ENCODE peak calls at places on chromosomes 7 and 10, in six cellular contexts. N, F, O, Q, I and X are unnamed samples.

GRCh38 chr10:120702032-120702431 is 149.1 kb upstream of the WDR11 start:
- DNase-seq in N (no peak), F (no peak), O (no peak), Q (no peak), I (no peak), X (no peak)

GRCh38 chr7:30171753-30172447 is 37.1 kb downstream of the MTURN start:
- DNase-seq in N (peak; percentile 23), F (no peak), O (no peak), Q (no peak), I (no peak), X (no peak)

GRCh38 chr7:79523426-79523825 is 70.0 kb upstream of the MAGI2 start:
- DNase-seq in N (no peak), F (no peak), O (no peak), Q (no peak), I (no peak), X (no peak)

GRCh38 chr10:48700493-48700892 is 15.8 kb downstream of the WDFY4 start:
- DNase-seq in N (no peak), F (no peak), O (no peak), Q (no peak), I (no peak), X (no peak)

GRCh38 chr10:97574374-97575100 is 2.0 kb downstream of the ANKRD2 start:
- DNase-seq in N (peak; percentile 41), F (peak; percentile 58), O (peak; percentile 87), Q (peak; percentile 62), I (peak; percentile 58), X (no peak)

GRCh38 chr10:99520040-99520803 is 12.5 kb upstream of the NKX2-3 start:
- DNase-seq in N (no peak), F (peak; percentile 59), O (no peak), Q (peak; percentile 40), I (peak; percentile 37), X (no peak)

GRCh38 chr10:75542902-75543301 is 111.5 kb downstream of the LRMDA start:
- DNase-seq in N (peak; percentile 89), F (peak; percentile 26), O (peak; percentile 51), Q (peak; percentile 41), I (peak; percentile 27), X (peak; percentile 81)

GRCh38 chr7:116011584-116011983 is 19.0 kb downstream of the TFEC start:
- DNase-seq in N (no peak), F (peak; percentile 56), O (no peak), Q (no peak), I (no peak), X (no peak)

GRCh38 chr7:80681272-80681885 is 42.9 kb downstream of the CD36 start:
- DNase-seq in N (no peak), F (peak; percentile 14), O (no peak), Q (no peak), I (no peak), X (no peak)

GRCh38 chr7:127365164-127365956 is 27.1 kb downstream of the ZNF800 start:
- DNase-seq in N (no peak), F (no peak), O (no peak), Q (no peak), I (no peak), X (no peak)

DNA sequence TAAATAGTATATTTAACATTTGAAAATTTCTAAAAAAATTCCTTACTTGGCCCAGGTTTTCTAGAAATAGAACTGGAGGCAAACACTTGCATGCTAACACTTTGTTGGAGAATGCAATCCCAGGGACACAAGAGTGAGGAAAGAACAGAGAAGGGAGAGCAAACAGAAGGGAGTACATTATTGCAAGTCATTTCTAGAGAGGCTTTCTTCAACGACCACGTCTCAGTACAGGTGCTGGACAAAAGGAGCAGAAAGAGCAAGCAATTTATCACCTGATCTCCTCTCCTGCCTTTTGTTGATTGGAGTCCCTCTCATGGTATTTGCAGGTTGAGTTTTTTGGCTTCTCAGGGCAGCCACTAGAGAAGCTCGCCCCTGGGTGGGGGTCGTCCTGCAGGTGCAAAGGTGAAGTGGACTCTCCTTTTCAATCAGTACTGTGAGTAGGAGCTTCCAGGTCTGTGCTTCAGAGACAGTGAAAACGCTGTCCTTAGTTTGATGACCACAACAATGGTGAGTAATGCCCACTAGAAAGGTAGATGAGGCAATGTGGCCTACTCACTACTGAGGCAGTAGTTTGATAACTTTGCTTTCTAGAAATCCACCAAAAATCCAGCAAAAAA is 5.2 kb downstream of the CPED1 start:
- DNase-seq in N (peak; percentile 44), F (no peak), O (no peak), Q (no peak), I (no peak), X (no peak)
- H3K27me3 ChIP-seq in N (no peaks in the 10 kb centered on the region), F (peaks cover 9% of the 10 kb centered on the region), O (peaks cover 15% of the 10 kb centered on the region), Q (peaks cover 3% of the 10 kb centered on the region), I (no peaks in the 10 kb centered on the region), X (no peaks in the 10 kb centered on the region)

GRCh38 chr10:124742418-124743187 is 1.6 kb downstream of the FAM53B start:
- DNase-seq in N (no peak), F (peak; percentile 69), O (no peak), Q (no peak), I (peak; percentile 61), X (peak; percentile 29)
- TF ChIP-seq CTCF in N (peak; percentile 25), F (peak; percentile 26), O (no peak), Q (peak; percentile 33), I (no peak), X (no peak)

GRCh38 chr10:125094826-125095225 is 65.5 kb downstream of the CTBP2 start:
- DNase-seq in N (no peak), F (no peak), O (peak; percentile 19), Q (no peak), I (no peak), X (no peak)

GRCh38 chr10:125094111-125094705 is 66.2 kb downstream of the CTBP2 start:
- DNase-seq in N (no peak), F (no peak), O (peak; percentile 4), Q (no peak), I (no peak), X (no peak)

GRCh38 chr10:125091891-125092290 is 68.5 kb downstream of the CTBP2 start:
- DNase-seq in N (no peak), F (no peak), O (no peak), Q (no peak), I (no peak), X (no peak)

GRCh38 chr10:125092564-125093031 is 67.8 kb downstream of the CTBP2 start:
- DNase-seq in N (no peak), F (no peak), O (peak; percentile 12), Q (no peak), I (no peak), X (no peak)

GRCh38 chr10:125093199-125093841 is 67.0 kb downstream of the CTBP2 start:
- DNase-seq in N (peak; percentile 60), F (no peak), O (peak; percentile 48), Q (no peak), I (peak; percentile 40), X (peak; percentile 71)
- H3K27me3 ChIP-seq in N (no peaks in the 10 kb centered on the region), F (no peaks in the 10 kb centered on the region), O (no peaks in the 10 kb centered on the region), Q (no peaks in the 10 kb centered on the region), I (no peaks in the 10 kb centered on the region), X (no peaks in the 10 kb centered on the region)

GRCh38 chr7:142739927-142740492 is 9.3 kb upstream of the PRSS1 start:
- DNase-seq in N (no peak), F (peak; percentile 18), O (peak; percentile 50), Q (no peak), I (no peak), X (no peak)
- TF ChIP-seq CTCF in N (no peak), F (no peak), O (no peak), Q (peak; percentile 29), I (no peak), X (no peak)

DNA sequence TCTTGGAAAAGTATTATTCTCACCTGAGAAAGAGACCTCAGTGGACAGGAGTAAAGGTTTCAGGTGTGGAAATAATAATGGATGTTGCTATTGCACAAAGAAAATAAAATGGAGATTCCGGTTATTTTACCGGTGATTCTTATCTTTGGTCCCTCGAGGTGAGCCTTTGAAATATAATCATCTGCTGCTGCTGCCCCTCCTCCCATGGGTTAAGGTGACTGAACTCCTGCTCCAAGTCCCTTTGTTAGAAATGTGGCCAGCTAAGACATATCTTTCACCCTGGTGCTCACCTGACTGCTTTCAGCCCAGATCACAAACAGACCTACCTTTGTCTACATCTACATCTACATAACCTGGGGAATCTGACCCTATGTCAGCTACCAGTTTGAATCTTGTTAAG is 5.7 kb downstream of the CUBN start:
- DNase-seq in N (no peak), F (no peak), O (no peak), Q (no peak), I (no peak), X (no peak)
- H3K27me3 ChIP-seq in N (no peaks in the 10 kb centered on the region), F (no peaks in the 10 kb centered on the region), O (no peaks in the 10 kb centered on the region), Q (no peaks in the 10 kb centered on the region), I (no peaks in the 10 kb centered on the region), X (no peaks in the 10 kb centered on the region)

GRCh38 chr7:16801111-16801542 is 3.7 kb downstream of the AGR2 start:
- DNase-seq in N (peak; percentile 74), F (peak; percentile 63), O (no peak), Q (no peak), I (no peak), X (no peak)
- TF ChIP-seq CTCF in N (peak; percentile 54), F (peak; percentile 56), O (peak; percentile 16), Q (peak; percentile 73), I (peak; percentile 24), X (no peak)

GRCh38 chr10:117158297-117158696 is 20.2 kb upstream of the VAX1 start:
- DNase-seq in N (no peak), F (no peak), O (no peak), Q (no peak), I (no peak), X (no peak)

GRCh38 chr10:117148284-117148683 is 10.2 kb upstream of the VAX1 start:
- DNase-seq in N (no peak), F (no peak), O (no peak), Q (no peak), I (no peak), X (no peak)

GRCh38 chr10:117152668-117153067 is 14.6 kb upstream of the VAX1 start:
- DNase-seq in N (no peak), F (no peak), O (no peak), Q (no peak), I (no peak), X (no peak)
- H3K27me3 ChIP-seq in N (peaks cover 28% of the 10 kb centered on the region), F (peaks cover 97% of the 10 kb centered on the region), O (peaks cover 8% of the 10 kb centered on the region), Q (peaks cover 70% of the 10 kb centered on the region), I (peaks cover 9% of the 10 kb centered on the region), X (no peaks in the 10 kb centered on the region)

GRCh38 chr7:6554848-6555247 is 3.6 kb upstream of the GRID2IP start:
- DNase-seq in N (no peak), F (no peak), O (no peak), Q (no peak), I (no peak), X (no peak)

GRCh38 chr7:6559896-6560295 is 8.6 kb upstream of the GRID2IP start:
- DNase-seq in N (no peak), F (peak; percentile 34), O (no peak), Q (peak; percentile 45), I (no peak), X (no peak)

GRCh38 chr7:6556196-6556595 is 4.9 kb upstream of the GRID2IP start:
- DNase-seq in N (no peak), F (peak; percentile 74), O (peak; percentile 20), Q (peak; percentile 79), I (no peak), X (no peak)

GRCh38 chr7:6553460-6554044 is 2.3 kb upstream of the GRID2IP start:
- DNase-seq in N (no peak), F (peak; percentile 49), O (no peak), Q (peak; percentile 34), I (no peak), X (no peak)

GRCh38 chr7:6558837-6559236 is 7.6 kb upstream of the GRID2IP start:
- DNase-seq in N (no peak), F (peak; percentile 87), O (peak; percentile 14), Q (peak; percentile 81), I (peak; percentile 31), X (no peak)
- TF ChIP-seq CTCF in N (no peak), F (peak; percentile 82), O (no peak), Q (peak; percentile 62), I (no peak), X (no peak)